ENCODE peak calls at places on chromosomes 2 and 18, in nine cellular contexts. A is upper lobe of right lung, I is prostate gland, W is keratinocyte, U is GM12865, G is neuronal stem cell, C is HCT116, J is astrocyte, S is cardiac muscle cell. F is an unnamed sample.

GRCh38 chr2:241040811-241041334 is 42.5 kb downstream of the SNED1 start:
- DNase-seq in A (no peak), I (no peak), W (no peak), U (no peak), G (no peak), C (no peak), J (no peak), S (no peak), F (no peak)

GRCh38 chr18:67783215-67783946 is 266.9 kb upstream of the DSEL start:
- DNase-seq in A (no peak), I (no peak), W (peak), U (no peak), G (no peak), C (no peak), J (peak), S (no peak), F (peak)

GRCh38 chr2:42368817-42369550 is 8.0 kb upstream of the COX7A2L start:
- DNase-seq in A (no peak), I (peak), W (no peak), U (no peak), G (no peak), C (no peak), J (no peak), S (no peak), F (peak)

GRCh38 chr2:173117678-173118077 is 42.0 kb downstream of the MAP3K20 start:
- DNase-seq in A (no peak), I (no peak), W (no peak), U (no peak), G (no peak), C (no peak), J (no peak), S (no peak), F (no peak)

GRCh38 chr2:169716229-169716886 is 17.3 kb upstream of the KLHL23 start:
- DNase-seq in A (no peak), I (peak), W (no peak), U (no peak), G (no peak), C (no peak), J (peak), S (no peak), F (peak)

GRCh38 chr2:67400560-67401464 is 3.7 kb downstream of the ETAA1 start:
- DNase-seq in A (no peak), I (no peak), W (no peak), U (no peak), G (no peak), C (no peak), J (peak), S (no peak), F (peak)

GRCh38 chr2:43068053-43068471 is 158.3 kb downstream of the ZFP36L2 start:
- DNase-seq in A (no peak), I (no peak), W (no peak), U (no peak), G (peak), C (no peak), J (no peak), S (no peak), F (no peak)

GRCh38 chr2:86011449-86011941 is 94.2 kb downstream of the POLR1A start:
- DNase-seq in A (no peak), I (peak), W (no peak), U (no peak), G (no peak), C (no peak), J (no peak), S (no peak), F (peak)

GRCh38 chr2:61350777-61351176 is 120.1 kb downstream of the USP34 start:
- DNase-seq in A (no peak), I (no peak), W (no peak), U (no peak), G (no peak), C (no peak), J (no peak), S (no peak), F (no peak)

GRCh38 chr2:124563415-124563814 is 538.3 kb downstream of the CNTNAP5 start:
- DNase-seq in A (no peak), I (no peak), W (no peak), U (no peak), G (no peak), C (no peak), J (no peak), S (no peak), F (peak)

GRCh38 chr18:69558088-69558487 is 157.4 kb downstream of the DOK6 start:
- DNase-seq in A (no peak), I (no peak), W (no peak), U (no peak), G (no peak), C (no peak), J (no peak), S (no peak), F (no peak)

GRCh38 chr2:135785032-135785431 is 43.4 kb downstream of the UBXN4 start:
- DNase-seq in A (no peak), I (no peak), W (no peak), U (no peak), G (no peak), C (no peak), J (no peak), S (no peak), F (no peak)

GRCh38 chr2:207734264-207734635 is 22.8 kb downstream of the CCNYL1 start:
- DNase-seq in A (no peak), I (no peak), W (no peak), U (peak), G (no peak), C (peak), J (no peak), S (peak), F (peak)

GRCh38 chr2:53036196-53036595 is 731.4 kb upstream of the CHAC2 start:
- DNase-seq in A (no peak), I (no peak), W (no peak), U (no peak), G (no peak), C (no peak), J (peak), S (no peak), F (no peak)

GRCh38 chr2:238369516-238370481 is 49.5 kb downstream of the TRAF3IP1 start:
- DNase-seq in A (no peak), I (no peak), W (no peak), U (no peak), G (no peak), C (no peak), J (no peak), S (no peak), F (no peak)

GRCh38 chr2:98508690-98509054 is 64.0 kb downstream of the INPP4A start:
- DNase-seq in A (peak), I (no peak), W (no peak), U (no peak), G (no peak), C (no peak), J (peak), S (no peak), F (peak)

GRCh38 chr2:20755132-20755800 is 67.6 kb downstream of the LDAH start:
- DNase-seq in A (no peak), I (no peak), W (no peak), U (no peak), G (no peak), C (no peak), J (no peak), S (no peak), F (no peak)

GRCh38 chr2:105118960-105119359 is 81.1 kb downstream of the MRPS9 start:
- DNase-seq in A (no peak), I (no peak), W (no peak), U (no peak), G (peak), C (no peak), J (no peak), S (peak), F (no peak)

GRCh38 chr2:148674063-148675020 is 29.8 kb downstream of the EPC2 start:
- DNase-seq in A (no peak), I (no peak), W (peak), U (peak), G (peak), C (peak), J (no peak), S (no peak), F (peak)

GRCh38 chr2:317501-318424 is 29.9 kb upstream of the ALKAL2 start:
- DNase-seq in A (no peak), I (no peak), W (no peak), U (peak), G (peak), C (no peak), J (peak), S (no peak), F (no peak)

GRCh38 chr2:122851972-122852531 is 1096.6 kb downstream of the TSN start:
- DNase-seq in A (no peak), I (no peak), W (no peak), U (no peak), G (no peak), C (no peak), J (no peak), S (no peak), F (no peak)
- H3K4me3 ChIP-seq in A (no peak), I (no peak), W (no peak), U (no peak), G (no peak), C (no peak), J (no peak), S (no peak), F (no peak)

DNA sequence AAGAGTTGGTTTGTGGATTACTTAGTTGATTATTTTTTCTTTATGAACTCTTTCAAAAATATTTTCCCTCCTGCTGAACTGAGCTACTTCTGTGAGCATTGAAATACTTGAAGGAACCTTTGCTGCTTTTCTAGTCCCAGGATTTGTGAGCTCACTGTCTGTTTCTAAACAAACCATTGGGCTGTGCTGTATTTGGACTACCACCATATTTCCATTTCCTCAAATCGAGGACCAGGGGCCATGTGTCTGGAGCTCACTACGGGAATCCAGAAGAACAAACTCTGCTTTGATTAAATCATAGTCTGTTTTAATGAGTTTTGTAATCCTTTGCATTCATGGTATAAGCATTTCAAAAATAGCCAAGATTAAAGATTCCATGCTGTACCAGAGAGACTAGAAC is 1.3 kb downstream of the MRPL33 start:
- DNase-seq in A (no peak), I (no peak), W (no peak), U (no peak), G (no peak), C (no peak), J (no peak), S (no peak), F (no peak)
- H3K4me3 ChIP-seq in A (peak), I (peak), W (peak), U (peak), G (peak), C (peak), J (peak), S (peak), F (peak)

GRCh38 chr2:212517693-212518092 is 20.9 kb downstream of the ERBB4 start:
- DNase-seq in A (no peak), I (no peak), W (no peak), U (no peak), G (no peak), C (no peak), J (no peak), S (no peak), F (no peak)

GRCh38 chr2:212523756-212524155 is 14.8 kb downstream of the ERBB4 start:
- DNase-seq in A (no peak), I (no peak), W (no peak), U (no peak), G (no peak), C (no peak), J (no peak), S (no peak), F (no peak)

GRCh38 chr2:212526059-212526458 is 12.5 kb downstream of the ERBB4 start:
- DNase-seq in A (no peak), I (no peak), W (no peak), U (no peak), G (no peak), C (no peak), J (no peak), S (no peak), F (no peak)

DNA sequence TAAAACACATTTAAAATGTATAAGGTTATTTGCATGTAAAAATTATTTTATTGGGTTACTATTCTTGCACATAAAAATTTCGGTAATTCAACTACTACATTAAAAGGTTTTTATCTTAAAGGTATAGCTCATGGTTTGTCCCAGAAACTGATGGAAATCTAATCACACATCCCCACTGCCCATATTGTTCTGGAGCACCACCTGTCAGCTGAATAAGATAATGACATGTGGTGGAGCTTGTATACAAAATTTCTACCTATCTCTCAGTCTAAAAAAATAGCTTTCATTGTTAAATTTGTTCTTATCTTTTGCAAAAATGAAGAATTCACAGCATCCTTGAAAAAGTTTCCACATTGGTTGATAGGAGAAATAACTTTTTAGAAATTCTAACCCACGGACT is 18.3 kb downstream of the ERBB4 start:
- DNase-seq in A (no peak), I (no peak), W (no peak), U (no peak), G (no peak), C (peak), J (no peak), S (no peak), F (peak)
- H3K4me3 ChIP-seq in A (no peak), I (no peak), W (no peak), U (no peak), G (no peak), C (no peak), J (no peak), S (no peak), F (no peak)

DNA sequence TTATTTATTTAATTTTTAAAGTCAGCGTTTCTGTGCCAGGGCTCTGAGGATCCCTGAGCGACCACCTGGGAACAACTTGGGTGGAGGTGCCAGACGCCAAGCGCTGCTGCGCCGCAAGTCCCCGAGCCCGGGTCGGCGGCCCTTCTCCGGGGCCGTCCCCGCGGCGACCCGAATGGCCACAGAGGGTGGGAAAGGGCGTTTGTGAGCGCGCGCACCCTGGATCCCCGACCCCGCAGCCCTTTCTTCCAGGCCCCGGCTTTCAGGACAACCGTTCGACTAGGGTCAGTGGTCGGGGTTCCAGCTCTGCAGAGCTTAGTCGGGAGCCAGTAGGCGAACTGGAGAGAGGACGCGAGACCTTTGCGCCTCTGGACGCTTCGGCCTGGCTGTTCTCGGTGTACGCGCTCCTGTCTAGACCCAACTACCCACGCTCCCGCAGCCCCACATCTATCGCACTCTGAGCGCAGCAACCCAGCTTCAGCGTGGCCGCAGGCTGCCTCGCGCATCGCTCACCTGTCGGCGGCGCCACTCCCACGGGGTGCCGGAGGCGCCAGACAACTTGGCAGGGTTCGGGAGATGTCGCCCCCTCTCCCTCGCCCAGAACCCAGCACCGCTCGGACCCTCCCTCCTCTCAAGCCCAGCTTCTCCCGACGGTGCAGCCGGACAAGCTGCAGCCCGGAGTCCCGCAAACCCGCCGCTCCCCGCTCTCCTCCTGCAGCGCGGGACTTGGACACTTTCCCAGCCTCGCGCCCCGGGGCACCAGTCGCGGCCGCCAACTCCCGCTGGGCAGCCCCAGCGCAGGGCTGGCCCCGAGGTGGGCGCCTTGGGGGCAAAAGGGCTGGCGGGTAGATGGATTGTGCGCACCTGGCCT is 785 bp downstream of the LYPD1 start:
- DNase-seq in A (peak), I (no peak), W (no peak), U (no peak), G (no peak), C (no peak), J (no peak), S (peak), F (no peak)
- H3K4me3 ChIP-seq in A (peak), I (peak), W (peak), U (no peak), G (peak), C (no peak), J (peak), S (peak), F (peak)

GRCh38 chr18:79616651-79617518 is 62.7 kb upstream of the CTDP1 start:
- DNase-seq in A (peak), I (no peak), W (no peak), U (no peak), G (peak), C (no peak), J (peak), S (no peak), F (peak)
- H3K4me3 ChIP-seq in A (no peak), I (peak), W (no peak), U (no peak), G (no peak), C (no peak), J (peak), S (peak), F (peak)

DNA sequence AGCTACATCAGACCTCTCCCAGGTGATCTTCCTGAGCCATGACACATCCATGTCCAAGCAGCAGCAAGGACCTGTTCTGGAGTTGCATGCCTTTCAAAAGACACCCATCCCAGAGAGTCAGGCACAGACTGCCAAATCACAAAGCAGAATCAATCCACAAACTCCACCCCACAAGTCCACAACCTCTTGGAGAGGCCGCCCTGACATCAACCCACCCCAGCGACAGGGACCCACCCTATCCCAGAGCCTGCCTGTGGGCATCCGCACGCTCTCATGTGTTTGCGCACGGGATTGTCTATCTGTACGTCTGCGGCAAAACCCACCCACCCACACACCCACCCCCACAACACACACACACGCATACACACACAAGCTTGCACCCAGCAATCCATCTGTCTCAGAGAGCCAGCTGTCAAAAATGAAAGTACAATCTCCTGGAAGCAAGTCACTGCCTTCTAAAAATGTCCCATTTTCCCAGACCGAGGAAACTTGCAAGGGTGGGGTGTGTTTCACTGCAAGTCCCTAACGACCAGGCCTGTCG is 11.9 kb downstream of the SMAD7 start:
- DNase-seq in A (peak), I (no peak), W (no peak), U (no peak), G (no peak), C (no peak), J (peak), S (no peak), F (no peak)
- H3K4me3 ChIP-seq in A (peak), I (peak), W (peak), U (no peak), G (no peak), C (no peak), J (no peak), S (peak), F (no peak)

GRCh38 chr18:25349131-25349925 is 2.6 kb downstream of the ZNF521 start:
- DNase-seq in A (peak), I (no peak), W (no peak), U (no peak), G (peak), C (no peak), J (peak), S (peak), F (no peak)
- H3K4me3 ChIP-seq in A (peak), I (peak), W (no peak), U (no peak), G (peak), C (no peak), J (peak), S (peak), F (no peak)